ENCODE peak calls at places on chromosome 14, in nine cellular contexts. One of them, this sample, is unnamed.

GRCh38 chr14:22510527-22511110 is 78.4 kb downstream of the DAD1 start:
- DNase-seq in H9: no peak
- DNase-seq in iPS-NIHi11: no peak
- DNase-seq in GM13977: no peak
- DNase-seq in activated T-cell treated with anti-CD3 and anti-CD28 coated beads for 4 hours: no peak
- DNase-seq in effector memory CD8-positive, alpha-beta T cell: no peak
- DNase-seq in colonic mucosa: no peak
- DNase-seq in psoas muscle: no peak
- DNase-seq in endothelial cell: no peak
- DNase-seq in this sample: no peak

GRCh38 chr14:21860172-21860571 is 186.6 kb upstream of the OR4E1 start:
- DNase-seq in GM13977: peak; percentile 9
- DNase-seq in H9: peak; percentile 57
- DNase-seq in psoas muscle: no peak
- DNase-seq in activated T-cell treated with anti-CD3 and anti-CD28 coated beads for 4 hours: peak; percentile 32
- DNase-seq in effector memory CD8-positive, alpha-beta T cell: peak; percentile 29
- DNase-seq in colonic mucosa: no peak
- DNase-seq in endothelial cell: peak; percentile 18
- DNase-seq in iPS-NIHi11: peak; percentile 52
- DNase-seq in this sample: no peak

GRCh38 chr14:87231336-87232026 is 761.5 kb downstream of the GALC start:
- DNase-seq in GM13977: no peak
- DNase-seq in endothelial cell: no peak
- DNase-seq in psoas muscle: no peak
- DNase-seq in H9: no peak
- DNase-seq in colonic mucosa: no peak
- DNase-seq in activated T-cell treated with anti-CD3 and anti-CD28 coated beads for 4 hours: no peak
- DNase-seq in iPS-NIHi11: no peak
- DNase-seq in effector memory CD8-positive, alpha-beta T cell: no peak
- DNase-seq in this sample: no peak

GRCh38 chr14:72898448-72898847 is 4.5 kb upstream of the DPF3 start:
- DNase-seq in colonic mucosa: no peak
- DNase-seq in endothelial cell: no peak
- DNase-seq in GM13977: no peak
- DNase-seq in iPS-NIHi11: no peak
- DNase-seq in activated T-cell treated with anti-CD3 and anti-CD28 coated beads for 4 hours: no peak
- DNase-seq in effector memory CD8-positive, alpha-beta T cell: no peak
- DNase-seq in psoas muscle: no peak
- DNase-seq in H9: no peak
- DNase-seq in this sample: no peak

GRCh38 chr14:99481745-99482099 is 513 bp downstream of the CCNK start:
- DNase-seq in activated T-cell treated with anti-CD3 and anti-CD28 coated beads for 4 hours: no peak
- DNase-seq in effector memory CD8-positive, alpha-beta T cell: no peak
- DNase-seq in psoas muscle: no peak
- DNase-seq in endothelial cell: peak; percentile 30
- DNase-seq in iPS-NIHi11: peak; percentile 12
- DNase-seq in GM13977: no peak
- DNase-seq in colonic mucosa: peak; percentile 44
- DNase-seq in H9: no peak
- DNase-seq in this sample: no peak

GRCh38 chr14:89093083-89093482 is 268.6 kb downstream of the TTC8 start:
- DNase-seq in effector memory CD8-positive, alpha-beta T cell: no peak
- DNase-seq in endothelial cell: no peak
- DNase-seq in colonic mucosa: no peak
- DNase-seq in activated T-cell treated with anti-CD3 and anti-CD28 coated beads for 4 hours: no peak
- DNase-seq in GM13977: no peak
- DNase-seq in H9: no peak
- DNase-seq in psoas muscle: no peak
- DNase-seq in iPS-NIHi11: no peak
- DNase-seq in this sample: no peak

GRCh38 chr14:70027785-70028428 is 148.7 kb downstream of the SMOC1 start:
- DNase-seq in psoas muscle: peak; percentile 88
- DNase-seq in endothelial cell: peak; percentile 93
- DNase-seq in colonic mucosa: peak; percentile 75
- DNase-seq in activated T-cell treated with anti-CD3 and anti-CD28 coated beads for 4 hours: peak; percentile 40
- DNase-seq in H9: peak; percentile 82
- DNase-seq in effector memory CD8-positive, alpha-beta T cell: peak; percentile 46
- DNase-seq in iPS-NIHi11: peak; percentile 91
- DNase-seq in GM13977: peak; percentile 84
- DNase-seq in this sample: peak; percentile 13

GRCh38 chr14:61296707-61297502 is 15.8 kb upstream of the TMEM30B start:
- DNase-seq in activated T-cell treated with anti-CD3 and anti-CD28 coated beads for 4 hours: no peak
- DNase-seq in endothelial cell: no peak
- DNase-seq in psoas muscle: no peak
- DNase-seq in effector memory CD8-positive, alpha-beta T cell: peak; percentile 36
- DNase-seq in H9: no peak
- DNase-seq in iPS-NIHi11: no peak
- DNase-seq in colonic mucosa: no peak
- DNase-seq in GM13977: no peak
- DNase-seq in this sample: no peak

GRCh38 chr14:103517172-103517566 is 5.5 kb downstream of the CKB start:
- DNase-seq in colonic mucosa: no peak
- DNase-seq in psoas muscle: peak; percentile 50
- DNase-seq in effector memory CD8-positive, alpha-beta T cell: no peak
- DNase-seq in activated T-cell treated with anti-CD3 and anti-CD28 coated beads for 4 hours: no peak
- DNase-seq in endothelial cell: no peak
- DNase-seq in iPS-NIHi11: no peak
- DNase-seq in GM13977: no peak
- DNase-seq in H9: no peak
- DNase-seq in this sample: no peak

GRCh38 chr14:54712371-54712998 is 145.6 kb downstream of the SAMD4A start:
- DNase-seq in H9: no peak
- DNase-seq in colonic mucosa: no peak
- DNase-seq in endothelial cell: no peak
- DNase-seq in activated T-cell treated with anti-CD3 and anti-CD28 coated beads for 4 hours: no peak
- DNase-seq in iPS-NIHi11: no peak
- DNase-seq in psoas muscle: no peak
- DNase-seq in GM13977: no peak
- DNase-seq in effector memory CD8-positive, alpha-beta T cell: no peak
- DNase-seq in this sample: peak; percentile 41

GRCh38 chr14:24095196-24096068 is 1.3 kb downstream of the PCK2 start:
- DNase-seq in psoas muscle: peak; percentile 70
- DNase-seq in endothelial cell: peak; percentile 12
- DNase-seq in GM13977: peak; percentile 97
- DNase-seq in iPS-NIHi11: peak; percentile 61
- DNase-seq in effector memory CD8-positive, alpha-beta T cell: peak; percentile 9
- DNase-seq in activated T-cell treated with anti-CD3 and anti-CD28 coated beads for 4 hours: no peak
- DNase-seq in colonic mucosa: peak; percentile 96
- DNase-seq in H9: peak; percentile 87
- DNase-seq in this sample: peak; percentile 36

GRCh38 chr14:104443391-104444158 is 136.0 kb upstream of the C14orf180 start:
- DNase-seq in activated T-cell treated with anti-CD3 and anti-CD28 coated beads for 4 hours: no peak
- DNase-seq in endothelial cell: no peak
- DNase-seq in GM13977: no peak
- DNase-seq in effector memory CD8-positive, alpha-beta T cell: no peak
- DNase-seq in H9: peak; percentile 66
- DNase-seq in iPS-NIHi11: peak; percentile 78
- DNase-seq in psoas muscle: peak; percentile 39
- DNase-seq in colonic mucosa: peak; percentile 13
- DNase-seq in this sample: no peak

GRCh38 chr14:22545842-22546721 is 42.9 kb downstream of the DAD1 start:
- DNase-seq in psoas muscle: no peak
- DNase-seq in activated T-cell treated with anti-CD3 and anti-CD28 coated beads for 4 hours: no peak
- DNase-seq in H9: no peak
- DNase-seq in iPS-NIHi11: peak; percentile 17
- DNase-seq in endothelial cell: peak; percentile 34
- DNase-seq in effector memory CD8-positive, alpha-beta T cell: no peak
- DNase-seq in colonic mucosa: no peak
- DNase-seq in GM13977: no peak
- DNase-seq in this sample: no peak

GRCh38 chr14:71625175-71625574 is 307.1 kb upstream of the RGS6 start:
- DNase-seq in H9: no peak
- DNase-seq in iPS-NIHi11: no peak
- DNase-seq in activated T-cell treated with anti-CD3 and anti-CD28 coated beads for 4 hours: no peak
- DNase-seq in psoas muscle: no peak
- DNase-seq in endothelial cell: no peak
- DNase-seq in GM13977: no peak
- DNase-seq in colonic mucosa: no peak
- DNase-seq in effector memory CD8-positive, alpha-beta T cell: no peak
- DNase-seq in this sample: no peak

GRCh38 chr14:104157303-104157928 is 19.0 kb downstream of the KIF26A start:
- DNase-seq in effector memory CD8-positive, alpha-beta T cell: no peak
- DNase-seq in H9: no peak
- DNase-seq in GM13977: no peak
- DNase-seq in iPS-NIHi11: peak; percentile 70
- DNase-seq in colonic mucosa: no peak
- DNase-seq in activated T-cell treated with anti-CD3 and anti-CD28 coated beads for 4 hours: no peak
- DNase-seq in endothelial cell: no peak
- DNase-seq in psoas muscle: no peak
- DNase-seq in this sample: no peak

GRCh38 chr14:24425704-24426103 is 3.8 kb downstream of the CBLN3 start:
- DNase-seq in GM13977: no peak
- DNase-seq in H9: no peak
- DNase-seq in psoas muscle: no peak
- DNase-seq in activated T-cell treated with anti-CD3 and anti-CD28 coated beads for 4 hours: no peak
- DNase-seq in effector memory CD8-positive, alpha-beta T cell: no peak
- DNase-seq in iPS-NIHi11: no peak
- DNase-seq in colonic mucosa: no peak
- DNase-seq in endothelial cell: no peak
- DNase-seq in this sample: no peak

GRCh38 chr14:69170848-69171247 is 17.9 kb upstream of the DCAF5 start:
- DNase-seq in iPS-NIHi11: no peak
- DNase-seq in colonic mucosa: no peak
- DNase-seq in GM13977: no peak
- DNase-seq in H9: no peak
- DNase-seq in effector memory CD8-positive, alpha-beta T cell: no peak
- DNase-seq in endothelial cell: no peak
- DNase-seq in psoas muscle: no peak
- DNase-seq in activated T-cell treated with anti-CD3 and anti-CD28 coated beads for 4 hours: no peak
- DNase-seq in this sample: no peak

GRCh38 chr14:21454843-21455550 is 926 bp downstream of the CHD8 start:
- DNase-seq in colonic mucosa: no peak
- DNase-seq in H9: no peak
- DNase-seq in endothelial cell: no peak
- DNase-seq in GM13977: no peak
- DNase-seq in effector memory CD8-positive, alpha-beta T cell: no peak
- DNase-seq in psoas muscle: no peak
- DNase-seq in iPS-NIHi11: no peak
- DNase-seq in activated T-cell treated with anti-CD3 and anti-CD28 coated beads for 4 hours: no peak
- DNase-seq in this sample: no peak

GRCh38 chr14:20866194-20866593 is 25.0 kb upstream of the RNASE3 start:
- DNase-seq in GM13977: no peak
- DNase-seq in H9: no peak
- DNase-seq in activated T-cell treated with anti-CD3 and anti-CD28 coated beads for 4 hours: no peak
- DNase-seq in endothelial cell: no peak
- DNase-seq in effector memory CD8-positive, alpha-beta T cell: no peak
- DNase-seq in psoas muscle: no peak
- DNase-seq in colonic mucosa: no peak
- DNase-seq in iPS-NIHi11: no peak
- DNase-seq in this sample: no peak

GRCh38 chr14:47438650-47439140 is 236.7 kb downstream of the MDGA2 start:
- DNase-seq in H9: no peak
- DNase-seq in effector memory CD8-positive, alpha-beta T cell: no peak
- DNase-seq in colonic mucosa: no peak
- DNase-seq in iPS-NIHi11: peak; percentile 11
- DNase-seq in activated T-cell treated with anti-CD3 and anti-CD28 coated beads for 4 hours: no peak
- DNase-seq in endothelial cell: no peak
- DNase-seq in GM13977: no peak
- DNase-seq in psoas muscle: no peak
- DNase-seq in this sample: no peak

GRCh38 chr14:99380991-99381687 is 99.5 kb downstream of the SETD3 start:
- DNase-seq in endothelial cell: no peak
- DNase-seq in psoas muscle: no peak
- DNase-seq in colonic mucosa: no peak
- DNase-seq in iPS-NIHi11: no peak
- DNase-seq in activated T-cell treated with anti-CD3 and anti-CD28 coated beads for 4 hours: no peak
- DNase-seq in effector memory CD8-positive, alpha-beta T cell: no peak
- DNase-seq in GM13977: no peak
- DNase-seq in H9: no peak
- DNase-seq in this sample: no peak

GRCh38 chr14:23137221-23138172 is 18.4 kb upstream of the CEBPE start:
- DNase-seq in activated T-cell treated with anti-CD3 and anti-CD28 coated beads for 4 hours: no peak
- DNase-seq in endothelial cell: no peak
- DNase-seq in effector memory CD8-positive, alpha-beta T cell: no peak
- DNase-seq in iPS-NIHi11: no peak
- DNase-seq in H9: no peak
- DNase-seq in psoas muscle: no peak
- DNase-seq in GM13977: no peak
- DNase-seq in colonic mucosa: no peak
- DNase-seq in this sample: no peak

GRCh38 chr14:26917086-26917485 is 319.3 kb upstream of the NOVA1 start:
- DNase-seq in activated T-cell treated with anti-CD3 and anti-CD28 coated beads for 4 hours: no peak
- DNase-seq in endothelial cell: no peak
- DNase-seq in psoas muscle: no peak
- DNase-seq in effector memory CD8-positive, alpha-beta T cell: no peak
- DNase-seq in H9: no peak
- DNase-seq in GM13977: no peak
- DNase-seq in colonic mucosa: no peak
- DNase-seq in iPS-NIHi11: peak; percentile 31
- DNase-seq in this sample: no peak

GRCh38 chr14:95535226-95536021 is 574 bp downstream of the GLRX5 start:
- DNase-seq in GM13977: peak; percentile 38
- DNase-seq in psoas muscle: peak; percentile 77
- DNase-seq in iPS-NIHi11: peak; percentile 62
- DNase-seq in colonic mucosa: no peak
- DNase-seq in endothelial cell: peak; percentile 50
- DNase-seq in activated T-cell treated with anti-CD3 and anti-CD28 coated beads for 4 hours: no peak
- DNase-seq in H9: no peak
- DNase-seq in effector memory CD8-positive, alpha-beta T cell: no peak
- DNase-seq in this sample: peak; percentile 14

GRCh38 chr14:91361236-91361811 is 56.3 kb downstream of the CCDC88C start:
- DNase-seq in effector memory CD8-positive, alpha-beta T cell: no peak
- DNase-seq in endothelial cell: no peak
- DNase-seq in H9: no peak
- DNase-seq in colonic mucosa: no peak
- DNase-seq in activated T-cell treated with anti-CD3 and anti-CD28 coated beads for 4 hours: no peak
- DNase-seq in GM13977: no peak
- DNase-seq in iPS-NIHi11: no peak
- DNase-seq in psoas muscle: no peak
- DNase-seq in this sample: no peak

GRCh38 chr14:103562385-103563088 is at the start of the genes BAG5 and COA8:
- DNase-seq in endothelial cell: peak; percentile 93
- DNase-seq in iPS-NIHi11: peak; percentile 99
- DNase-seq in H9: peak; percentile 89
- DNase-seq in GM13977: peak; percentile 98
- DNase-seq in activated T-cell treated with anti-CD3 and anti-CD28 coated beads for 4 hours: peak; percentile 78
- DNase-seq in colonic mucosa: peak; percentile 89
- DNase-seq in psoas muscle: peak; percentile 94
- DNase-seq in effector memory CD8-positive, alpha-beta T cell: peak; percentile 79
- DNase-seq in this sample: peak; percentile 65

GRCh38 chr14:68787235-68787727 is 5.6 kb downstream of the ZFP36L1 start:
- DNase-seq in psoas muscle: no peak
- DNase-seq in effector memory CD8-positive, alpha-beta T cell: no peak
- DNase-seq in colonic mucosa: peak; percentile 50
- DNase-seq in endothelial cell: no peak
- DNase-seq in GM13977: no peak
- DNase-seq in activated T-cell treated with anti-CD3 and anti-CD28 coated beads for 4 hours: no peak
- DNase-seq in H9: peak; percentile 58
- DNase-seq in iPS-NIHi11: no peak
- DNase-seq in this sample: no peak

GRCh38 chr14:91870001-91870400 is 2.7 kb upstream of the TC2N start:
- DNase-seq in H9: no peak
- DNase-seq in iPS-NIHi11: no peak
- DNase-seq in endothelial cell: no peak
- DNase-seq in GM13977: no peak
- DNase-seq in activated T-cell treated with anti-CD3 and anti-CD28 coated beads for 4 hours: peak; percentile 43
- DNase-seq in psoas muscle: no peak
- DNase-seq in effector memory CD8-positive, alpha-beta T cell: peak; percentile 64
- DNase-seq in colonic mucosa: no peak
- DNase-seq in this sample: no peak

GRCh38 chr14:102092806-102093205 is 6.0 kb upstream of the HSP90AA1 start:
- DNase-seq in endothelial cell: no peak
- DNase-seq in effector memory CD8-positive, alpha-beta T cell: no peak
- DNase-seq in psoas muscle: no peak
- DNase-seq in H9: no peak
- DNase-seq in GM13977: no peak
- DNase-seq in iPS-NIHi11: no peak
- DNase-seq in colonic mucosa: no peak
- DNase-seq in activated T-cell treated with anti-CD3 and anti-CD28 coated beads for 4 hours: no peak
- DNase-seq in this sample: no peak

GRCh38 chr14:53890611-53891091 is 66.0 kb downstream of the BMP4 start:
- DNase-seq in activated T-cell treated with anti-CD3 and anti-CD28 coated beads for 4 hours: no peak
- DNase-seq in H9: peak; percentile 49
- DNase-seq in GM13977: no peak
- DNase-seq in iPS-NIHi11: peak; percentile 26
- DNase-seq in colonic mucosa: no peak
- DNase-seq in psoas muscle: no peak
- DNase-seq in endothelial cell: no peak
- DNase-seq in effector memory CD8-positive, alpha-beta T cell: no peak
- DNase-seq in this sample: no peak

GRCh38 chr14:102020058-102020971 is 55.9 kb downstream of the DYNC1H1 start:
- DNase-seq in activated T-cell treated with anti-CD3 and anti-CD28 coated beads for 4 hours: no peak
- DNase-seq in colonic mucosa: no peak
- DNase-seq in iPS-NIHi11: no peak
- DNase-seq in GM13977: no peak
- DNase-seq in psoas muscle: no peak
- DNase-seq in effector memory CD8-positive, alpha-beta T cell: no peak
- DNase-seq in endothelial cell: no peak
- DNase-seq in H9: no peak
- DNase-seq in this sample: no peak

This sample was measured in KG1.